ENCODE peak calls at places on chromosomes 12 and 14, in seven cellular contexts. X, B, E, Z, T, Y and F are unnamed samples.
A peak's percentile ranks its signal among the peaks of the same experiment; 100 is the strongest.

GRCh38 chr14:54001189-54001878 is 44.7 kb upstream of the BMP4 start:
- DNase-seq in X (no peak), B (no peak), E (no peak), Z (no peak), T (no peak), Y (peak; percentile 84), F (no peak)

GRCh38 chr14:102316048-102316745 is 3.3 kb upstream of the ZNF839 start:
- DNase-seq in X (no peak), B (no peak), E (no peak), Z (peak; percentile 24), T (no peak), Y (no peak), F (no peak)

GRCh38 chr14:45715946-45716345 is 462.9 kb upstream of the MIS18BP1 start:
- DNase-seq in X (no peak), B (no peak), E (no peak), Z (no peak), T (no peak), Y (no peak), F (no peak)

GRCh38 chr12:104130760-104131159 is 7.2 kb downstream of the NFYB start:
- DNase-seq in X (no peak), B (no peak), E (no peak), Z (no peak), T (no peak), Y (no peak), F (no peak)

GRCh38 chr14:92613008-92613658 is 99.6 kb downstream of the RIN3 start:
- DNase-seq in X (peak; percentile 83), B (no peak), E (peak; percentile 43), Z (peak; percentile 62), T (peak; percentile 62), Y (no peak), F (peak; percentile 62)

GRCh38 chr14:89926709-89927108 is 27.8 kb downstream of the EFCAB11 start:
- DNase-seq in X (no peak), B (no peak), E (no peak), Z (no peak), T (no peak), Y (no peak), F (no peak)

GRCh38 chr12:12979151-12979550 is 20.9 kb downstream of the HEBP1 start:
- DNase-seq in X (no peak), B (no peak), E (no peak), Z (no peak), T (no peak), Y (no peak), F (no peak)

GRCh38 chr14:39673141-39674133 is 241.2 kb upstream of the FBXO33 start:
- DNase-seq in X (no peak), B (no peak), E (no peak), Z (no peak), T (no peak), Y (no peak), F (no peak)

GRCh38 chr14:92108345-92109254 is 2.2 kb upstream of the ATXN3 start:
- DNase-seq in X (peak; percentile 87), B (peak; percentile 55), E (no peak), Z (peak; percentile 27), T (no peak), Y (no peak), F (no peak)

GRCh38 chr14:25411933-25412757 is 362.2 kb upstream of the STXBP6 start:
- DNase-seq in X (peak; percentile 77), B (no peak), E (no peak), Z (peak; percentile 30), T (no peak), Y (no peak), F (no peak)

GRCh38 chr12:57815177-57816000 is 3.1 kb downstream of the AVIL start:
- DNase-seq in X (peak; percentile 89), B (no peak), E (no peak), Z (no peak), T (no peak), Y (no peak), F (no peak)

GRCh38 chr14:89267163-89267562 is 149.9 kb downstream of the FOXN3 start:
- DNase-seq in X (no peak), B (no peak), E (no peak), Z (no peak), T (no peak), Y (no peak), F (no peak)

GRCh38 chr12:109358154-109358869 is 10.6 kb downstream of the MYO1H start:
- DNase-seq in X (no peak), B (peak; percentile 56), E (no peak), Z (no peak), T (peak; percentile 59), Y (no peak), F (peak; percentile 49)

GRCh38 chr14:94100847-94101246 is 9.7 kb upstream of the IFI27 start:
- DNase-seq in X (no peak), B (no peak), E (no peak), Z (no peak), T (no peak), Y (no peak), F (no peak)

GRCh38 chr12:89709994-89710872 is 1.6 kb upstream of the ATP2B1 start:
- DNase-seq in X (peak; percentile 74), B (no peak), E (peak; percentile 67), Z (peak; percentile 73), T (no peak), Y (peak; percentile 59), F (no peak)

GRCh38 chr14:75515631-75515999 is 6.7 kb upstream of the BATF start:
- DNase-seq in X (no peak), B (no peak), E (no peak), Z (no peak), T (peak; percentile 51), Y (no peak), F (peak; percentile 57)

GRCh38 chr12:98741615-98742265 is 96.7 kb downstream of the APAF1 start:
- DNase-seq in X (no peak), B (no peak), E (no peak), Z (peak; percentile 50), T (no peak), Y (no peak), F (no peak)

GRCh38 chr12:98744692-98745091 is 99.6 kb downstream of the APAF1 start:
- DNase-seq in X (no peak), B (no peak), E (no peak), Z (no peak), T (no peak), Y (no peak), F (no peak)

GRCh38 chr12:98741229-98741614 is 96.1 kb downstream of the APAF1 start:
- DNase-seq in X (no peak), B (no peak), E (no peak), Z (no peak), T (no peak), Y (no peak), F (no peak)

GRCh38 chr12:98745578-98746391 is 100.7 kb downstream of the APAF1 start:
- DNase-seq in X (peak; percentile 46), B (no peak), E (no peak), Z (peak; percentile 33), T (peak; percentile 36), Y (no peak), F (peak; percentile 26)

DNA sequence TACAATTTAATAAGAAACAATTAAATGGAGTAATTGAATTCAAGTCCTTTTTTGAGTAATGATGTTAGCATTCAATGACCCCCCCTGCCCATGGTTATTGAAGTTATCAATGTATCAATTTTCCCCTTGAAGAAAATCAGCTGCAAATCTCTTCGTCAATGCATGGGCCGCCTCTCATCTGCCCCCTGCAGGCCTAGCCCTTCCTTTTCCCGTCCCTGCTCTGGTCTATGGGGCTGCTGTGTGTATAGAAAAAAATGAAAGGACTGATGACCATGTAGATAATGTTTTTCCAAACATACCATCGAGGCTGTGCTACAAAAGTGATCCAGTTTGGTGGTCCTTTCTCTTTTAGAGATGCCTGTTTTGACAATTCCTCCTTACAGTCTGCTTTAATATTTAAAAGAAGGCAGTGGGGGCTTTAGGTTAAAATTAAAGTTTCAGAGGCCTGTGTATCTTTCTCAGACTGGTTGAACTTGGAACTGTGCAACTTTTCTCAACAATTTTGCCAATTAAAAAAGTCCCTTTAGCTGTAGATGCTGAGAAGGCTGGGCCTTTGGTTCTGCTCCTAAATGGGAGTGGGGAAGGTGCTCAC is 98.4 kb downstream of the APAF1 start:
- DNase-seq in X (peak; percentile 62), B (no peak), E (no peak), Z (peak; percentile 56), T (peak; percentile 47), Y (no peak), F (peak; percentile 44)
- TF ChIP-seq CTCF in X (peak; percentile 88), B (peak; percentile 76), E (peak; percentile 18), Z (peak; percentile 68), T (peak; percentile 51), Y (peak; percentile 51), F (peak; percentile 52)

GRCh38 chr14:51473808-51474207 is 177.9 kb upstream of the FRMD6 start:
- DNase-seq in X (no peak), B (no peak), E (no peak), Z (no peak), T (no peak), Y (no peak), F (no peak)

GRCh38 chr14:51473351-51473750 is 178.4 kb upstream of the FRMD6 start:
- DNase-seq in X (no peak), B (no peak), E (no peak), Z (no peak), T (no peak), Y (no peak), F (no peak)

GRCh38 chr14:51474854-51475253 is 176.9 kb upstream of the FRMD6 start:
- DNase-seq in X (no peak), B (no peak), E (no peak), Z (no peak), T (no peak), Y (no peak), F (no peak)

GRCh38 chr14:51468523-51468922 is 183.2 kb upstream of the FRMD6 start:
- DNase-seq in X (no peak), B (no peak), E (no peak), Z (no peak), T (no peak), Y (no peak), F (no peak)

GRCh38 chr14:51472881-51473280 is 178.8 kb upstream of the FRMD6 start:
- DNase-seq in X (no peak), B (no peak), E (no peak), Z (peak; percentile 5), T (no peak), Y (no peak), F (no peak)
- TF ChIP-seq CTCF in X (no peak), B (no peak), E (no peak), Z (no peak), T (no peak), Y (no peak), F (no peak)

GRCh38 chr14:19895282-19895681 is 20.3 kb downstream of the OR4K2 start:
- DNase-seq in X (no peak), B (no peak), E (no peak), Z (no peak), T (no peak), Y (no peak), F (no peak)
- TF ChIP-seq CTCF in X (no peak), B (no peak), E (no peak), Z (no peak), T (no peak), Y (no peak), F (no peak)

DNA sequence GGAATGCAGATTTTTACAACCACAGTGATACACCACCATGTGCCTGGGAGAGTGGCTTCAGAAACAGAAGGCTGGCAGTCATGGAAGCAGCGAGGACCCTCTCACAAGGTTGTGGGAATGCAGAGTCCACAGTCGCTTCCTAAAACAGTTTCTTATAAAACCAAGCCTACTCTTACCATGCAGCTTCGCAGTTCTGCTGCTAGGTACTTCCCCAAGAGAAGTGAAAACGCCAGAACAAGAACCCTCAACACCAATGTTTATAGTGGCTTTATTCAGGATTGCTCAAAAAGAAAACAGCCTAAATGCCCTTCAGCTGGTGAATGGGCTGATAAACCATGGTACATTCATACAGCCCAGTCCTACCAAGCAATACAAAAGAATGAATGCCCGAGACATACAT is 87.2 kb downstream of the DDX51 start:
- DNase-seq in X (no peak), B (no peak), E (no peak), Z (no peak), T (no peak), Y (no peak), F (no peak)
- TF ChIP-seq CTCF in X (no peak), B (no peak), E (no peak), Z (no peak), T (no peak), Y (no peak), F (no peak)